ENCODE peak calls at places on chromosomes 3 and 15, in four cellular contexts. One of them, this sample, is unnamed.

GRCh38 chr15:70265986-70266385 is 168.3 kb upstream of the TLE3 start:
- DNase-seq in NCI-H345: no peak
- DNase-seq in epithelial cell of prostate: no peak
- DNase-seq in ureter: no peak
- DNase-seq in this sample: no peak

GRCh38 chr3:152656207-152657001 is 178.5 kb upstream of the P2RY1 start:
- DNase-seq in epithelial cell of prostate: no peak
- DNase-seq in ureter: no peak
- DNase-seq in NCI-H345: no peak
- DNase-seq in this sample: no peak

GRCh38 chr3:171044828-171045793 is 18.6 kb upstream of the SLC2A2 start:
- DNase-seq in epithelial cell of prostate: no peak
- DNase-seq in NCI-H345: no peak
- DNase-seq in ureter: no peak
- DNase-seq in this sample: no peak

GRCh38 chr15:60585743-60586708 is 107.1 kb upstream of the ICE2 start:
- DNase-seq in epithelial cell of prostate: no peak
- DNase-seq in ureter: peak; percentile 54
- DNase-seq in NCI-H345: peak; percentile 65
- DNase-seq in this sample: no peak

GRCh38 chr15:25891108-25891507 is 28.0 kb upstream of the ATP10A start:
- DNase-seq in epithelial cell of prostate: no peak
- DNase-seq in NCI-H345: no peak
- DNase-seq in ureter: no peak
- DNase-seq in this sample: no peak

GRCh38 chr3:187922704-187923393 is 177.6 kb upstream of the BCL6 start:
- DNase-seq in NCI-H345: no peak
- DNase-seq in ureter: no peak
- DNase-seq in epithelial cell of prostate: no peak
- DNase-seq in this sample: no peak

GRCh38 chr3:157086053-157086761 is 73.7 kb downstream of the CCNL1 start:
- DNase-seq in epithelial cell of prostate: no peak
- DNase-seq in NCI-H345: no peak
- DNase-seq in ureter: no peak
- DNase-seq in this sample: peak; percentile 20

GRCh38 chr15:94164202-94164807 is 67.1 kb upstream of the MCTP2 start:
- DNase-seq in NCI-H345: peak; percentile 38
- DNase-seq in ureter: peak; percentile 55
- DNase-seq in epithelial cell of prostate: no peak
- DNase-seq in this sample: peak; percentile 29

GRCh38 chr3:132386259-132386658 is 31.0 kb upstream of the DNAJC13 start:
- DNase-seq in ureter: no peak
- DNase-seq in epithelial cell of prostate: no peak
- DNase-seq in NCI-H345: no peak
- DNase-seq in this sample: no peak

GRCh38 chr3:193744048-193744821 is 151.2 kb downstream of the OPA1 start:
- DNase-seq in ureter: no peak
- DNase-seq in epithelial cell of prostate: no peak
- DNase-seq in NCI-H345: peak; percentile 95
- DNase-seq in this sample: no peak

GRCh38 chr3:10764314-10765051 is 51.5 kb upstream of the SLC6A11 start:
- DNase-seq in NCI-H345: no peak
- DNase-seq in ureter: peak; percentile 33
- DNase-seq in epithelial cell of prostate: no peak
- DNase-seq in this sample: no peak

GRCh38 chr3:43388909-43389308 is 102.6 kb downstream of the SNRK start:
- DNase-seq in epithelial cell of prostate: no peak
- DNase-seq in NCI-H345: no peak
- DNase-seq in ureter: no peak
- DNase-seq in this sample: no peak

GRCh38 chr3:115204470-115204869 is 57.4 kb upstream of the ZBTB20 start:
- DNase-seq in NCI-H345: no peak
- DNase-seq in epithelial cell of prostate: no peak
- DNase-seq in ureter: no peak
- DNase-seq in this sample: no peak

GRCh38 chr3:8519774-8520448 is 18.3 kb downstream of the LMCD1 start:
- DNase-seq in epithelial cell of prostate: no peak
- DNase-seq in ureter: no peak
- DNase-seq in NCI-H345: no peak
- DNase-seq in this sample: no peak

GRCh38 chr3:70780790-70781189 is 468.4 kb upstream of the MDFIC2 start:
- DNase-seq in ureter: no peak
- DNase-seq in epithelial cell of prostate: no peak
- DNase-seq in NCI-H345: no peak
- DNase-seq in this sample: no peak

GRCh38 chr3:175003590-175003989 is 144.5 kb downstream of the NAALADL2 start:
- DNase-seq in epithelial cell of prostate: no peak
- DNase-seq in ureter: no peak
- DNase-seq in NCI-H345: no peak
- DNase-seq in this sample: no peak

GRCh38 chr3:136074546-136074945 is 109.0 kb downstream of the PPP2R3A start:
- DNase-seq in epithelial cell of prostate: no peak
- DNase-seq in ureter: no peak
- DNase-seq in NCI-H345: no peak
- DNase-seq in this sample: no peak

GRCh38 chr3:156675744-156676466 is 1.5 kb downstream of the TIPARP start:
- DNase-seq in NCI-H345: peak; percentile 42
- DNase-seq in epithelial cell of prostate: peak; percentile 77
- DNase-seq in ureter: peak; percentile 76
- DNase-seq in this sample: peak; percentile 91